ENCODE peak calls at places on chromosomes 6 and 20, in six cellular contexts. F, A, M, S, U and P are unnamed samples.

GRCh38 chr6:158019416-158019815 is 37.8 kb downstream of the SYNJ2 start:
- DNase-seq in A (no peak), M (no peak), F (no peak), S (no peak), U (no peak), P (no peak)

GRCh38 chr20:24102290-24102689 is 113.7 kb upstream of the GGTLC1 start:
- DNase-seq in F (no peak), S (peak), U (no peak), M (peak), A (no peak), P (peak)

GRCh38 chr20:32789896-32790750 is 27.9 kb downstream of the DNMT3B start:
- DNase-seq in A (peak), F (peak), S (peak), M (peak), U (peak), P (peak)

GRCh38 chr6:148329568-148330299 is 12.9 kb upstream of the SASH1 start:
- DNase-seq in F (no peak), M (no peak), S (no peak), U (no peak), A (no peak), P (no peak)

GRCh38 chr20:47124235-47124717 is 229.6 kb downstream of the EYA2 start:
- DNase-seq in F (no peak), U (no peak), M (no peak), S (peak), A (no peak), P (no peak)

GRCh38 chr6:71187136-71187535 is 101.5 kb upstream of the OGFRL1 start:
- DNase-seq in F (no peak), S (no peak), A (no peak), U (no peak), M (no peak), P (no peak)

GRCh38 chr6:107630341-107630995 is 140.6 kb downstream of the SOBP start:
- DNase-seq in S (no peak), A (no peak), U (no peak), M (no peak), F (no peak), P (no peak)

GRCh38 chr20:9329356-9330092 is 184.9 kb upstream of the LAMP5 start:
- DNase-seq in S (no peak), F (no peak), U (no peak), M (no peak), A (no peak), P (no peak)

GRCh38 chr20:35385733-35386132 is 26.0 kb downstream of the UQCC1 start:
- DNase-seq in U (no peak), S (no peak), M (no peak), F (no peak), A (no peak), P (no peak)